ENCODE peak calls at places on chromosomes 6 and 20, in six cellular contexts. M is cardiac muscle cell, F is NT2/D1, R is NCI-H524, J is C1 segment of cervical spinal cord, T is NCI-H146. W is an unnamed sample.

GRCh38 chr6:84177253-84177652 is 50.2 kb downstream of the CEP162 start:
- DNase-seq in M (peak), F (no peak), R (no peak), J (no peak), T (no peak), W (peak)

GRCh38 chr6:570812-571211 is 86.1 kb downstream of the HUS1B start:
- DNase-seq in M (no peak), F (no peak), R (no peak), J (no peak), T (no peak), W (no peak)

GRCh38 chr20:2593756-2594155 is 57.4 kb downstream of the TMC2 start:
- DNase-seq in M (no peak), F (no peak), R (no peak), J (no peak), T (no peak), W (no peak)

GRCh38 chr20:46634528-46634927 is 16.7 kb downstream of the SLC13A3 start:
- DNase-seq in M (no peak), F (no peak), R (no peak), J (no peak), T (no peak), W (no peak)

GRCh38 chr6:30007132-30007764 is 53.8 kb upstream of the POLR1H start:
- DNase-seq in M (no peak), F (no peak), R (no peak), J (no peak), T (no peak), W (no peak)

GRCh38 chr6:54718541-54719023 is 128.0 kb upstream of the FAM83B start:
- DNase-seq in M (no peak), F (no peak), R (no peak), J (no peak), T (peak), W (peak)

GRCh38 chr6:1840491-1841121 is 230.9 kb downstream of the FOXC1 start:
- DNase-seq in M (no peak), F (no peak), R (no peak), J (no peak), T (no peak), W (no peak)

GRCh38 chr6:38194282-38194572 is 374.7 kb downstream of the ZFAND3 start:
- DNase-seq in M (no peak), F (no peak), R (no peak), J (no peak), T (no peak), W (no peak)

GRCh38 chr6:42260972-42261371 is 43.3 kb upstream of the MRPS10 start:
- DNase-seq in M (peak), F (no peak), R (peak), J (no peak), T (peak), W (peak)

GRCh38 chr6:57064809-57065208 is 18.3 kb downstream of the KIAA1586 start:
- DNase-seq in M (no peak), F (no peak), R (no peak), J (no peak), T (no peak), W (no peak)

GRCh38 chr6:128990349-128990748 is 107.4 kb downstream of the LAMA2 start:
- DNase-seq in M (no peak), F (no peak), R (no peak), J (no peak), T (no peak), W (no peak)

GRCh38 chr6:35094183-35094582 is 47.0 kb downstream of the TCP11 start:
- DNase-seq in M (peak), F (no peak), R (no peak), J (no peak), T (no peak), W (no peak)

GRCh38 chr6:82072771-82073170 is 174.8 kb downstream of the IBTK start:
- DNase-seq in M (no peak), F (no peak), R (no peak), J (no peak), T (no peak), W (no peak)

GRCh38 chr6:163398104-163398503 is 16.4 kb upstream of the QKI start:
- DNase-seq in M (no peak), F (no peak), R (no peak), J (no peak), T (no peak), W (peak)

GRCh38 chr6:6646384-6646783 is 57.9 kb downstream of the LY86 start:
- DNase-seq in M (no peak), F (no peak), R (no peak), J (no peak), T (no peak), W (no peak)

GRCh38 chr6:6972456-6972855 is 135.3 kb upstream of the RREB1 start:
- DNase-seq in M (peak), F (peak), R (no peak), J (no peak), T (no peak), W (no peak)

GRCh38 chr6:89536230-89536629 is 102.3 kb downstream of the LYRM2 start:
- DNase-seq in M (no peak), F (no peak), R (no peak), J (no peak), T (peak), W (no peak)

GRCh38 chr20:49384437-49385434 is 97.7 kb downstream of the KCNB1 start:
- DNase-seq in M (peak), F (peak), R (peak), J (peak), T (peak), W (peak)

GRCh38 chr6:148747493-148748160 is 797 bp downstream of the UST start:
- DNase-seq in M (peak), F (no peak), R (peak), J (no peak), T (peak), W (peak)

GRCh38 chr20:47355489-47356219 is 845 bp downstream of the ZMYND8 start:
- DNase-seq in M (peak), F (no peak), R (no peak), J (peak), T (peak), W (peak)

GRCh38 chr6:335572-335971 is 43.3 kb downstream of the DUSP22 start:
- DNase-seq in M (no peak), F (no peak), R (no peak), J (no peak), T (no peak), W (no peak)

GRCh38 chr6:97438011-97438671 is 155.1 kb upstream of the MMS22L start:
- DNase-seq in M (no peak), F (no peak), R (no peak), J (no peak), T (no peak), W (no peak)

GRCh38 chr6:122719176-122719575 is 60.3 kb upstream of the FABP7 start:
- DNase-seq in M (no peak), F (no peak), R (no peak), J (no peak), T (peak), W (no peak)

GRCh38 chr20:6611911-6612614 is 155.4 kb upstream of the BMP2 start:
- DNase-seq in M (no peak), F (no peak), R (no peak), J (no peak), T (no peak), W (no peak)

GRCh38 chr20:15739056-15739455 is 834.2 kb downstream of the KIF16B start:
- DNase-seq in M (no peak), F (no peak), R (no peak), J (no peak), T (no peak), W (peak)

GRCh38 chr6:105364243-105364642 is 38.6 kb downstream of the PREP start:
- DNase-seq in M (peak), F (no peak), R (no peak), J (no peak), T (no peak), W (no peak)

GRCh38 chr20:38230957-38231785 is 29.4 kb downstream of the KIAA1755 start:
- DNase-seq in M (no peak), F (no peak), R (no peak), J (no peak), T (no peak), W (no peak)

GRCh38 chr6:95777338-95777737 is 200.0 kb downstream of the MANEA start:
- DNase-seq in M (no peak), F (no peak), R (no peak), J (no peak), T (no peak), W (no peak)

GRCh38 chr6:88166493-88166900 is 350 bp upstream of the CNR1 start:
- DNase-seq in M (no peak), F (no peak), R (no peak), J (no peak), T (peak), W (peak)

GRCh38 chr6:30800876-30801275 is 56.5 kb upstream of the IER3 start:
- DNase-seq in M (peak), F (no peak), R (no peak), J (no peak), T (no peak), W (no peak)

W was measured in NCI-H82.